ENCODE peak calls at places on chromosomes 5 and 9, in ten cellular contexts. X, R, Z, S, K, I, O, Q, L and T are unnamed samples.

GRCh38 chr5:75756991-75757390 is 39.8 kb upstream of the POC5 start:
- DNase-seq in X (no peak), R (peak; percentile 18), Z (no peak), S (peak; percentile 13), K (no peak), I (no peak), O (no peak), Q (no peak), L (no peak), T (no peak)

GRCh38 chr5:109329296-109330252 is 80.2 kb downstream of the PJA2 start:
- DNase-seq in X (no peak), R (peak; percentile 15), Z (no peak), S (peak; percentile 69), K (no peak), I (no peak), O (no peak), Q (no peak), L (no peak), T (no peak)

GRCh38 chr5:78574157-78574673 is 74.4 kb downstream of the LHFPL2 start:
- DNase-seq in X (no peak), R (no peak), Z (no peak), S (peak; percentile 25), K (no peak), I (no peak), O (peak; percentile 54), Q (no peak), L (no peak), T (no peak)

GRCh38 chr9:5843450-5844249 is 10.7 kb upstream of the ERMP1 start:
- DNase-seq in X (no peak), R (no peak), Z (peak; percentile 39), S (peak; percentile 30), K (no peak), I (peak; percentile 31), O (no peak), Q (no peak), L (no peak), T (no peak)

GRCh38 chr9:130239363-130239695 is 26.2 kb upstream of the HMCN2 start:
- DNase-seq in X (no peak), R (no peak), Z (no peak), S (no peak), K (no peak), I (no peak), O (no peak), Q (no peak), L (no peak), T (no peak)

GRCh38 chr9:111036946-111037743 is 1.1 kb downstream of the LPAR1 start:
- DNase-seq in X (no peak), R (peak; percentile 61), Z (no peak), S (peak; percentile 37), K (no peak), I (no peak), O (no peak), Q (no peak), L (no peak), T (no peak)

GRCh38 chr9:133115604-133116345 is 5.3 kb downstream of the RALGDS start:
- DNase-seq in X (peak; percentile 78), R (no peak), Z (no peak), S (peak; percentile 38), K (no peak), I (no peak), O (peak; percentile 70), Q (no peak), L (peak; percentile 72), T (no peak)

GRCh38 chr5:141326088-141326854 is 4.0 kb upstream of the PCDHGA1 start:
- DNase-seq in X (peak; percentile 84), R (peak; percentile 58), Z (no peak), S (peak; percentile 77), K (peak; percentile 75), I (peak; percentile 58), O (peak; percentile 60), Q (no peak), L (peak; percentile 67), T (no peak)

GRCh38 chr5:157025093-157025698 is 33.7 kb downstream of the HAVCR1 start:
- DNase-seq in X (no peak), R (no peak), Z (no peak), S (no peak), K (no peak), I (no peak), O (peak; percentile 10), Q (no peak), L (peak; percentile 65), T (no peak)

GRCh38 chr5:1437876-1438559 is 7.2 kb downstream of the SLC6A3 start:
- DNase-seq in X (no peak), R (no peak), Z (no peak), S (no peak), K (no peak), I (no peak), O (no peak), Q (no peak), L (no peak), T (no peak)

GRCh38 chr9:134282138-134282650 is 44.1 kb upstream of the RXRA start:
- DNase-seq in X (no peak), R (no peak), Z (no peak), S (no peak), K (no peak), I (no peak), O (no peak), Q (no peak), L (no peak), T (no peak)

GRCh38 chr5:140549237-140550144 is 2.0 kb downstream of the EIF4EBP3 start:
- DNase-seq in X (no peak), R (peak; percentile 20), Z (no peak), S (peak; percentile 39), K (peak; percentile 69), I (no peak), O (no peak), Q (no peak), L (no peak), T (no peak)

GRCh38 chr9:136881691-136882108 is 4.6 kb upstream of the TRAF2 start:
- DNase-seq in X (peak; percentile 85), R (no peak), Z (no peak), S (no peak), K (peak; percentile 54), I (no peak), O (peak; percentile 31), Q (no peak), L (peak; percentile 74), T (no peak)

GRCh38 chr9:18296702-18297531 is 177.0 kb upstream of the ADAMTSL1 start:
- DNase-seq in X (no peak), R (peak; percentile 55), Z (no peak), S (peak; percentile 46), K (no peak), I (no peak), O (no peak), Q (no peak), L (no peak), T (no peak)

GRCh38 chr9:81849631-81850259 is 78.5 kb upstream of the SPATA31D4 start:
- DNase-seq in X (no peak), R (peak; percentile 48), Z (no peak), S (no peak), K (peak; percentile 33), I (no peak), O (no peak), Q (no peak), L (no peak), T (no peak)

GRCh38 chr5:37889612-37890317 is 49.9 kb upstream of the GDNF start:
- DNase-seq in X (no peak), R (peak; percentile 98), Z (peak; percentile 75), S (peak; percentile 95), K (no peak), I (no peak), O (no peak), Q (no peak), L (no peak), T (peak; percentile 96)

GRCh38 chr5:158737536-158738027 is 362.1 kb downstream of the EBF1 start:
- DNase-seq in X (no peak), R (no peak), Z (no peak), S (no peak), K (no peak), I (no peak), O (no peak), Q (no peak), L (no peak), T (no peak)

GRCh38 chr5:100424787-100425186 is 110.4 kb upstream of the FAM174A start:
- DNase-seq in X (no peak), R (no peak), Z (no peak), S (no peak), K (no peak), I (no peak), O (no peak), Q (no peak), L (no peak), T (no peak)

GRCh38 chr5:174533771-174534221 is 190.6 kb upstream of the MSX2 start:
- DNase-seq in X (no peak), R (peak; percentile 82), Z (peak; percentile 39), S (peak; percentile 72), K (no peak), I (no peak), O (no peak), Q (no peak), L (no peak), T (peak; percentile 84)

GRCh38 chr5:14171621-14172020 is 28.5 kb downstream of the TRIO start:
- DNase-seq in X (no peak), R (no peak), Z (no peak), S (peak; percentile 63), K (no peak), I (no peak), O (no peak), Q (peak; percentile 70), L (no peak), T (no peak)

GRCh38 chr9:123081824-123082223 is 48.4 kb downstream of the GPR21 start:
- DNase-seq in X (no peak), R (peak; percentile 41), Z (no peak), S (peak; percentile 51), K (no peak), I (peak; percentile 40), O (peak; percentile 32), Q (no peak), L (no peak), T (no peak)

GRCh38 chr5:172173771-172174170 is 14.3 kb downstream of the STK10 start:
- DNase-seq in X (peak; percentile 90), R (peak; percentile 97), Z (no peak), S (peak; percentile 90), K (no peak), I (no peak), O (no peak), Q (no peak), L (peak; percentile 83), T (peak; percentile 53)

GRCh38 chr9:130662927-130663257 is 1.5 kb upstream of the PRDM12 start:
- DNase-seq in X (no peak), R (no peak), Z (no peak), S (no peak), K (no peak), I (no peak), O (no peak), Q (no peak), L (no peak), T (no peak)

GRCh38 chr9:72443855-72444254 is 77.6 kb upstream of the TMC1 start:
- DNase-seq in X (no peak), R (peak; percentile 43), Z (peak; percentile 28), S (peak; percentile 52), K (no peak), I (no peak), O (peak; percentile 50), Q (no peak), L (no peak), T (no peak)

GRCh38 chr5:71482132-71482531 is 26.7 kb downstream of the BDP1 start:
- DNase-seq in X (no peak), R (peak; percentile 75), Z (no peak), S (peak; percentile 70), K (peak; percentile 36), I (no peak), O (no peak), Q (no peak), L (no peak), T (no peak)

GRCh38 chr5:63860379-63860778 is 101.9 kb downstream of the HTR1A start:
- DNase-seq in X (no peak), R (no peak), Z (no peak), S (no peak), K (no peak), I (no peak), O (no peak), Q (no peak), L (no peak), T (no peak)

GRCh38 chr5:133236976-133237375 is 185.2 kb downstream of the HSPA4 start:
- DNase-seq in X (peak; percentile 50), R (no peak), Z (no peak), S (no peak), K (no peak), I (no peak), O (no peak), Q (no peak), L (no peak), T (no peak)

GRCh38 chr5:146533260-146533857 is 17.4 kb upstream of the GPR151 start:
- DNase-seq in X (peak; percentile 77), R (peak; percentile 76), Z (peak; percentile 78), S (peak; percentile 66), K (peak; percentile 80), I (peak; percentile 81), O (peak; percentile 53), Q (peak; percentile 10), L (peak; percentile 83), T (no peak)